ENCODE peak calls at places on chromosomes 12 and 14, in six cellular contexts. J, T, M, U, C and V are unnamed samples.

GRCh38 chr14:99425272-99425681 is 55.4 kb downstream of the SETD3 start:
- DNase-seq in J (peak), T (no peak), M (no peak), U (no peak), C (no peak), V (no peak)

GRCh38 chr14:49953196-49953595 is 60.3 kb downstream of the ARF6 start:
- DNase-seq in J (no peak), T (no peak), M (no peak), U (no peak), C (no peak), V (no peak)

GRCh38 chr12:100555722-100556121 is 17.8 kb upstream of the GAS2L3 start:
- DNase-seq in J (no peak), T (no peak), M (no peak), U (no peak), C (no peak), V (no peak)

GRCh38 chr12:118842753-118843335 is 138.5 kb upstream of the SRRM4 start:
- DNase-seq in J (no peak), T (no peak), M (no peak), U (no peak), C (no peak), V (no peak)

GRCh38 chr14:103625361-103626095 is 3.5 kb upstream of the KLC1 start:
- DNase-seq in J (no peak), T (no peak), M (peak), U (peak), C (peak), V (no peak)

GRCh38 chr12:52946797-52947547 is 1.9 kb upstream of the KRT18 start:
- DNase-seq in J (no peak), T (no peak), M (no peak), U (peak), C (no peak), V (no peak)

GRCh38 chr14:102777711-102778615 is 714 bp downstream of the TRAF3 start:
- DNase-seq in J (no peak), T (peak), M (no peak), U (peak), C (peak), V (no peak)

GRCh38 chr12:44488180-44488579 is 387.9 kb downstream of the NELL2 start:
- DNase-seq in J (no peak), T (no peak), M (no peak), U (no peak), C (no peak), V (no peak)

GRCh38 chr12:103314786-103315185 is 181.0 kb downstream of the C12orf42 start:
- DNase-seq in J (no peak), T (no peak), M (no peak), U (no peak), C (no peak), V (no peak)

GRCh38 chr12:19190292-19191031 is 60.9 kb downstream of the PLEKHA5 start:
- DNase-seq in J (no peak), T (no peak), M (no peak), U (no peak), C (no peak), V (no peak)

GRCh38 chr12:124392991-124393790 is 98.3 kb downstream of the RFLNA start:
- DNase-seq in J (no peak), T (no peak), M (no peak), U (peak), C (no peak), V (no peak)

GRCh38 chr14:57362356-57362755 is 28.0 kb upstream of the NAA30 start:
- DNase-seq in J (no peak), T (no peak), M (no peak), U (no peak), C (no peak), V (no peak)

GRCh38 chr12:3367750-3368444 is 123.1 kb upstream of the PRMT8 start:
- DNase-seq in J (no peak), T (no peak), M (no peak), U (no peak), C (no peak), V (no peak)

GRCh38 chr12:20601668-20602280 is 93.4 kb upstream of the SLCO1C1 start:
- DNase-seq in J (peak), T (peak), M (peak), U (no peak), C (no peak), V (no peak)

GRCh38 chr12:2804390-2805145 is 7.9 kb upstream of the ITFG2 start:
- DNase-seq in J (peak), T (no peak), M (no peak), U (no peak), C (no peak), V (no peak)

GRCh38 chr12:81081726-81082125 is 3.8 kb downstream of the ACSS3 start:
- DNase-seq in J (peak), T (no peak), M (no peak), U (no peak), C (no peak), V (no peak)

GRCh38 chr14:72256055-72256454 is 323.8 kb downstream of the RGS6 start:
- DNase-seq in J (no peak), T (no peak), M (no peak), U (no peak), C (no peak), V (no peak)